ENCODE peak calls at places on chromosomes 12 and 14, in six cellular contexts. Z is AG04450, T is tibial nerve, G is type B pancreatic cell, C is right atrium auricular region, E is astrocyte. L is an unnamed sample.

GRCh38 chr14:22200977-22201605 is 387.9 kb downstream of the DAD1 start:
- DNase-seq in Z (no peak), T (no peak), G (no peak), C (no peak), E (peak), L (no peak)

GRCh38 chr12:132502149-132502881 is 12.4 kb downstream of the FBRSL1 start:
- DNase-seq in Z (no peak), T (no peak), G (no peak), C (no peak), E (no peak), L (no peak)

GRCh38 chr12:89884365-89884915 is 175.8 kb upstream of the ATP2B1 start:
- DNase-seq in Z (no peak), T (no peak), G (no peak), C (no peak), E (no peak), L (no peak)

GRCh38 chr14:101061411-101062064 is 158.0 kb upstream of the RTL1 start:
- DNase-seq in Z (no peak), T (no peak), G (no peak), C (no peak), E (no peak), L (no peak)

GRCh38 chr12:106427917-106428316 is 70.4 kb downstream of the POLR3B start:
- DNase-seq in Z (no peak), T (no peak), G (no peak), C (no peak), E (no peak), L (no peak)

GRCh38 chr12:130053641-130054040 is 108.6 kb upstream of the FZD10 start:
- DNase-seq in Z (no peak), T (no peak), G (no peak), C (no peak), E (no peak), L (no peak)

GRCh38 chr12:111390894-111391293 is 14.8 kb upstream of the SH2B3 start:
- DNase-seq in Z (no peak), T (no peak), G (no peak), C (no peak), E (no peak), L (no peak)

GRCh38 chr12:50505945-50506344 is 1.2 kb downstream of the DIP2B start:
- DNase-seq in Z (no peak), T (peak), G (no peak), C (no peak), E (no peak), L (no peak)

GRCh38 chr12:94725375-94726168 is 75.2 kb upstream of the TMCC3 start:
- DNase-seq in Z (no peak), T (peak), G (no peak), C (no peak), E (peak), L (no peak)

GRCh38 chr14:61646366-61647101 is 48.8 kb upstream of the HIF1A start:
- DNase-seq in Z (no peak), T (no peak), G (no peak), C (no peak), E (no peak), L (no peak)

GRCh38 chr12:49798248-49798647 is 30.0 kb downstream of the NCKAP5L start:
- DNase-seq in Z (no peak), T (no peak), G (no peak), C (no peak), E (no peak), L (no peak)

GRCh38 chr14:104694475-104694950 is 5.1 kb downstream of the INF2 start:
- DNase-seq in Z (no peak), T (no peak), G (no peak), C (no peak), E (no peak), L (no peak)

GRCh38 chr14:26984318-26985177 is 386.7 kb upstream of the NOVA1 start:
- DNase-seq in Z (no peak), T (peak), G (no peak), C (peak), E (peak), L (peak)

GRCh38 chr14:25350802-25351201 is 300.9 kb upstream of the STXBP6 start:
- DNase-seq in Z (no peak), T (no peak), G (no peak), C (no peak), E (no peak), L (no peak)

GRCh38 chr14:90965765-90966164 is 94.7 kb downstream of the RPS6KA5 start:
- DNase-seq in Z (no peak), T (no peak), G (no peak), C (no peak), E (no peak), L (no peak)

GRCh38 chr12:57181072-57181471 is 33.7 kb upstream of the LRP1-AS start:
- DNase-seq in Z (no peak), T (no peak), G (no peak), C (no peak), E (no peak), L (no peak)

GRCh38 chr12:108798551-108799221 is 58.7 kb downstream of the SSH1 start:
- DNase-seq in Z (no peak), T (no peak), G (no peak), C (no peak), E (peak), L (no peak)

GRCh38 chr14:48944802-48945201 is 641.4 kb downstream of the RPS29 start:
- DNase-seq in Z (no peak), T (no peak), G (no peak), C (no peak), E (no peak), L (no peak)

GRCh38 chr12:104457746-104458644 is 1.2 kb downstream of the CHST11 start:
- DNase-seq in Z (no peak), T (no peak), G (peak), C (no peak), E (no peak), L (no peak)

GRCh38 chr14:28294834-28295440 is 471.6 kb upstream of the FOXG1 start:
- DNase-seq in Z (no peak), T (no peak), G (no peak), C (no peak), E (peak), L (peak)

GRCh38 chr12:133105620-133106019 is 24.5 kb downstream of the ZNF891 start:
- DNase-seq in Z (no peak), T (no peak), G (no peak), C (no peak), E (no peak), L (no peak)

GRCh38 chr14:58367296-58367695 is 28.4 kb upstream of the TOMM20L start:
- DNase-seq in Z (no peak), T (no peak), G (no peak), C (no peak), E (no peak), L (peak)

DNA sequence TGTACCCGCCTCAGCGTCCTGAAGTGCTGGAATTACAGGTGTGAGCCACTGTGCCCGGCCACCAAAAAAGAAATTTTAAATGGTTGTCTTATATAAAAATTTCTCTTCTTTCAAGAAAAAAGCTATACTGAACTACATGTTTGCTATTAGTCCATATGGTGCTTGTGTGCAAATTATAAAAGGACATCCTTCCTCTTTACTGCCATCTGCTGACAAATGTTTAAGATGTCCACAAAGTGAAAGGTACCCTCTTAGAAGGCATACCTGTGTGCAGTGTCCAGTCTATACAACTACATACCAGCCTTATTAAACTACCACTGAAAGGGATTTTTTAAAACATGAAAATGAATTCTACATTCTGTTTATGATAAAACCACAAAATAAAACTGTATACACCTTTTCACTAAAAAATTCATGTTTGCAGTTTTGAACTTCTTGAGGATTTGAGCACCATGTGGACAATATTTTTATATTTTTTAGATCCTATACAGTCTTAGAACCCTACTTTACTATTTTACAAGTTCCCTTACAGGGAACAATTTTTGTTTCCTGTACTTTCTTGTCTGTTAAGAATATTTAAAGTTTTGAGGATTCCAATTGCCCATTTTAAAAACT is 32.8 kb upstream of the TOMM20L start:
- DNase-seq in Z (no peak), T (no peak), G (no peak), C (no peak), E (peak), L (no peak)
- TF ChIP-seq CTCF in Z (peak), T (no peak), G (peak), C (peak), E (peak), L (peak)

GRCh38 chr12:125687820-125688219 is 622.6 kb downstream of the AACS start:
- DNase-seq in Z (no peak), T (no peak), G (no peak), C (no peak), E (no peak), L (no peak)

GRCh38 chr12:125685885-125686284 is 620.6 kb downstream of the AACS start:
- DNase-seq in Z (no peak), T (no peak), G (no peak), C (no peak), E (no peak), L (no peak)

GRCh38 chr12:125687403-125687802 is 622.2 kb downstream of the AACS start:
- DNase-seq in Z (no peak), T (no peak), G (no peak), C (no peak), E (no peak), L (no peak)

GRCh38 chr12:125684968-125685790 is 619.9 kb downstream of the AACS start:
- DNase-seq in Z (no peak), T (no peak), G (no peak), C (no peak), E (no peak), L (no peak)

DNA sequence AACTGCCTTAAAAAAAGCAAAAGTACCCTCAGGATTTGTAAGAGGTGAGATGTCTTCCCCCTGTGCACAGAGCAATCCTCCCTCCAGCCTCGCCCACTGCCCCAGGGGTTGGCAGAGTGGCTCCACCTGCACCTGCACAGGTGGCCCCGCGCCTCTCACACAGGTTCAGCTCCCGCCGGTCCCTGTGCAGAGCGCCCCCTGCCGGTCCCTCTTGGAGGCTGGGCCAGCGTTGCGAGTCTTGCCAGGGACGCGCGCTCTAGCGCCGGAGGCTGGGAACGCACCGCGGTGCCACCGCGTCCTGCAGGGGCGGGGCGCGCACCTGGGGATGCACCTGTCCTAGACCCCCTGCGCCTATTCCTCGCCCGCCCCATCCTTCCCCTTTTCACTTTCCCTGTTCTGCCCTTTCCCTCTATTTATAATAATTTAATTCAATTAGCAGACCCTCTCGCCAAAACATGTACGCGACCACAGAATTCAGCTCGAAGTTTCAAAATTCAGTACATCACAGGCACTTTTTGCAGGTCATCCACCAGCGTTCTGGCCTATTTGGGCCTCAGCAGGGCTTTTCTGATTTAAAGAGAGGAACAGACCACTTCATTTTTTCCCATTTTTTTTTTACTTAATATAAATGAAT is 618.6 kb downstream of the AACS start:
- DNase-seq in Z (no peak), T (no peak), G (peak), C (no peak), E (no peak), L (no peak)
- TF ChIP-seq CTCF in Z (no peak), T (peak), G (peak), C (no peak), E (no peak), L (peak)

DNA sequence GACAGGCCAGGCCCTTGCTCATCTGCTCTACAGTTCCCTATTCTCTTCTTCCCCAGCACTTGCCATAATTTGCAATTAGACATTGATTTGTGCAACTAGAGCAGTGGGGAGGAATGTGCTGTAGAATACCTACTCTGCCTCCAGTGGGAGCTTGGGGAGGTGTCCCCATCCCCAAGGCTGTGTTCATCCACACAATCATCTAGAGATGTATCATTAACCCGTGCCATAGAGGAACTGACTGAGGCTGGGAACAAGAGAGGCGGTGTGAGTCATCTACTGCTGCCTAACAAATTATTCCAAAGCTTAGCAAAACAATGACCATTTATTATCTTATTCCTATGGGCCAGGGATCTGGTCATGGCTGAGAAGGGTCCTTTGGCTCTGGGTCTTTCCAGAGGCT is 5.1 kb upstream of the OTUB2 start:
- DNase-seq in Z (no peak), T (no peak), G (no peak), C (no peak), E (peak), L (no peak)
- TF ChIP-seq CTCF in Z (no peak), T (no peak), G (no peak), C (no peak), E (no peak), L (no peak)

GRCh38 chr14:94816113-94816512 is 46.2 kb upstream of the GSC start:
- DNase-seq in Z (no peak), T (no peak), G (no peak), C (no peak), E (no peak), L (no peak)
- TF ChIP-seq CTCF in Z (no peak), T (no peak), G (no peak), C (no peak), E (no peak), L (no peak)

GRCh38 chr14:99742509-99743487 is 50.4 kb upstream of the EML1 start:
- DNase-seq in Z (no peak), T (no peak), G (no peak), C (no peak), E (no peak), L (no peak)

GRCh38 chr14:99744873-99745224 is 48.4 kb upstream of the EML1 start:
- DNase-seq in Z (no peak), T (no peak), G (no peak), C (no peak), E (no peak), L (no peak)

GRCh38 chr14:99742074-99742473 is 51.1 kb upstream of the EML1 start:
- DNase-seq in Z (no peak), T (no peak), G (no peak), C (no peak), E (no peak), L (no peak)

GRCh38 chr14:99745307-99745951 is 47.8 kb upstream of the EML1 start:
- DNase-seq in Z (peak), T (no peak), G (no peak), C (no peak), E (peak), L (no peak)

GRCh38 chr14:99744199-99744872 is 48.9 kb upstream of the EML1 start:
- DNase-seq in Z (no peak), T (no peak), G (no peak), C (no peak), E (peak), L (no peak)
- TF ChIP-seq CTCF in Z (no peak), T (no peak), G (no peak), C (no peak), E (peak), L (no peak)

GRCh38 chr12:120367252-120367923 is 1.6 kb downstream of the MSI1 start:
- DNase-seq in Z (no peak), T (no peak), G (no peak), C (no peak), E (no peak), L (no peak)
- TF ChIP-seq CTCF in Z (peak), T (no peak), G (peak), C (no peak), E (peak), L (peak)

GRCh38 chr14:54503476-54503875 is 6.2 kb upstream of the CGRRF1 start:
- DNase-seq in Z (no peak), T (no peak), G (no peak), C (no peak), E (peak), L (peak)
- TF ChIP-seq CTCF in Z (peak), T (peak), G (peak), C (no peak), E (peak), L (peak)

DNA sequence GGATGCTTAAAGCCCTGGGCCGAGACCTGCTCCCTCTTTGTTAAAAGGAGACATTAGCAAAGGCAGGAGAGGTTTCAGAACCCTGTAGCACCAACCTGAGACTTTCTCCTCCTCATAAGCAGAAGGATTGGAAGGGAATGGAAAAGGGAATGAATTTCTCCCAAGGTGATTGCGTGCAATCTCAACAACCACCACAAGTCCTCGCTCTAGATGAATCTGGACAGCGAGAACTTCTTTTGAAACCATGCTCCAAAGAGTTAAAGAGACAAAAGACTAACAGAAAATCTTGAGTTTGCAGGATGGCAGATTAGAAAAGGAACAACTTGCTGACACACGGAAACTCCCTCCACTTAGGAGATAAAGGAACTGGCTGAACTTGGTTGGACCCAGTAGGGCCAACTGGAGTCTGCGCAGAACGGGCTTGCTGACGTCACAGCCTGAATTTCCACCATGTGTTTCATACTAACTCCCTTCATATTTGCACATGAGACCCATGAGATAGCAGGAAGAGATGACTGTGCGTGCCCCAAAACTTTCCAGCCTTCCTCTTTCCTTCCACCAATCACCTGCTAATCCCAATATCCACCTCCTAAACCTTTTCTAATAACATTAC is 137.0 kb downstream of the PTPN11 start:
- DNase-seq in Z (no peak), T (no peak), G (no peak), C (no peak), E (no peak), L (no peak)
- TF ChIP-seq CTCF in Z (no peak), T (no peak), G (peak), C (no peak), E (no peak), L (no peak)

L was measured in retinal pigment epithelial cell.